ENCODE peak calls at places on chromosomes 3 and 15, in seven cellular contexts. One of them, this sample, is unnamed. For H3K27me3, the result is how much of the 10 kb centered on the place peaks cover.

GRCh38 chr3:16392733-16393132 is 120.8 kb downstream of the RFTN1 start:
- DNase-seq in stomach: no peak
- DNase-seq in GM23338: no peak
- DNase-seq in HL-60: no peak
- DNase-seq in sigmoid colon: no peak
- DNase-seq in endothelial cell of umbilical vein: no peak
- DNase-seq in HCT116: no peak
- DNase-seq in this sample: no peak

GRCh38 chr3:49529567-49529966 is 24.7 kb upstream of the BSN start:
- DNase-seq in stomach: no peak
- DNase-seq in GM23338: no peak
- DNase-seq in HL-60: no peak
- DNase-seq in sigmoid colon: no peak
- DNase-seq in endothelial cell of umbilical vein: no peak
- DNase-seq in HCT116: no peak
- DNase-seq in this sample: no peak

GRCh38 chr3:25155696-25156471 is 272.2 kb upstream of the RARB start:
- DNase-seq in stomach: no peak
- DNase-seq in GM23338: peak
- DNase-seq in HL-60: no peak
- DNase-seq in sigmoid colon: no peak
- DNase-seq in endothelial cell of umbilical vein: no peak
- DNase-seq in HCT116: no peak
- DNase-seq in this sample: no peak

GRCh38 chr3:108509873-108510272 is 523 bp downstream of the MYH15 start:
- DNase-seq in stomach: no peak
- DNase-seq in GM23338: no peak
- DNase-seq in HL-60: no peak
- DNase-seq in sigmoid colon: no peak
- DNase-seq in endothelial cell of umbilical vein: no peak
- DNase-seq in HCT116: no peak
- DNase-seq in this sample: no peak

GRCh38 chr3:85004147-85004546 is 45.4 kb downstream of the CADM2 start:
- DNase-seq in stomach: no peak
- DNase-seq in GM23338: no peak
- DNase-seq in HL-60: no peak
- DNase-seq in sigmoid colon: no peak
- DNase-seq in endothelial cell of umbilical vein: no peak
- DNase-seq in HCT116: no peak
- DNase-seq in this sample: no peak

GRCh38 chr3:73437828-73438227 is 186.9 kb downstream of the PDZRN3 start:
- DNase-seq in stomach: no peak
- DNase-seq in GM23338: no peak
- DNase-seq in HL-60: no peak
- DNase-seq in sigmoid colon: no peak
- DNase-seq in endothelial cell of umbilical vein: no peak
- DNase-seq in HCT116: no peak
- DNase-seq in this sample: no peak

GRCh38 chr15:75023194-75024101 is at the start of gene PPCDC:
- DNase-seq in stomach: peak
- DNase-seq in GM23338: peak
- DNase-seq in HL-60: peak
- DNase-seq in sigmoid colon: peak
- DNase-seq in endothelial cell of umbilical vein: peak
- DNase-seq in HCT116: peak
- DNase-seq in this sample: peak

GRCh38 chr3:52038227-52038626 is 18.1 kb downstream of the DUSP7 start:
- DNase-seq in stomach: no peak
- DNase-seq in GM23338: no peak
- DNase-seq in HL-60: no peak
- DNase-seq in sigmoid colon: no peak
- DNase-seq in endothelial cell of umbilical vein: no peak
- DNase-seq in HCT116: no peak
- DNase-seq in this sample: no peak

GRCh38 chr3:195032106-195032759 is 238.7 kb downstream of the XXYLT1 start:
- DNase-seq in stomach: no peak
- DNase-seq in GM23338: no peak
- DNase-seq in HL-60: no peak
- DNase-seq in sigmoid colon: no peak
- DNase-seq in endothelial cell of umbilical vein: no peak
- DNase-seq in HCT116: no peak
- DNase-seq in this sample: no peak

GRCh38 chr3:176399193-176399592 is 798.1 kb downstream of the TBL1XR1 start:
- DNase-seq in stomach: no peak
- DNase-seq in GM23338: no peak
- DNase-seq in HL-60: no peak
- DNase-seq in sigmoid colon: no peak
- DNase-seq in endothelial cell of umbilical vein: no peak
- DNase-seq in HCT116: no peak
- DNase-seq in this sample: no peak

GRCh38 chr15:67085237-67085817 is 19.9 kb downstream of the SMAD3 start:
- DNase-seq in stomach: no peak
- DNase-seq in GM23338: no peak
- DNase-seq in HL-60: peak
- DNase-seq in sigmoid colon: no peak
- DNase-seq in endothelial cell of umbilical vein: no peak
- DNase-seq in HCT116: no peak
- DNase-seq in this sample: no peak

GRCh38 chr15:77617507-77618285 is 15.0 kb downstream of the LINGO1 start:
- DNase-seq in stomach: no peak
- DNase-seq in GM23338: peak
- DNase-seq in HL-60: peak
- DNase-seq in sigmoid colon: no peak
- DNase-seq in endothelial cell of umbilical vein: no peak
- DNase-seq in HCT116: peak
- DNase-seq in this sample: no peak

GRCh38 chr15:31260646-31261265 is 65.9 kb upstream of the KLF13 start:
- DNase-seq in stomach: peak
- DNase-seq in GM23338: no peak
- DNase-seq in HL-60: no peak
- DNase-seq in sigmoid colon: peak
- DNase-seq in endothelial cell of umbilical vein: no peak
- DNase-seq in HCT116: no peak
- DNase-seq in this sample: no peak

GRCh38 chr3:24533557-24534193 is 39.0 kb upstream of the THRB start:
- DNase-seq in stomach: no peak
- DNase-seq in GM23338: no peak
- DNase-seq in HL-60: no peak
- DNase-seq in sigmoid colon: no peak
- DNase-seq in endothelial cell of umbilical vein: no peak
- DNase-seq in HCT116: no peak
- DNase-seq in this sample: no peak

GRCh38 chr15:90320062-90320884 is 31.8 kb upstream of the ZNF774 start:
- DNase-seq in stomach: peak
- DNase-seq in GM23338: peak
- DNase-seq in HL-60: peak
- DNase-seq in sigmoid colon: peak
- DNase-seq in endothelial cell of umbilical vein: peak
- DNase-seq in HCT116: peak
- DNase-seq in this sample: peak

GRCh38 chr3:142318331-142318730 is 92.9 kb upstream of the GK5 start:
- DNase-seq in stomach: no peak
- DNase-seq in GM23338: no peak
- DNase-seq in HL-60: no peak
- DNase-seq in sigmoid colon: no peak
- DNase-seq in endothelial cell of umbilical vein: no peak
- DNase-seq in HCT116: no peak
- DNase-seq in this sample: no peak

GRCh38 chr3:114756506-114757279 is 390.4 kb downstream of the ZBTB20 start:
- DNase-seq in stomach: no peak
- DNase-seq in GM23338: no peak
- DNase-seq in HL-60: no peak
- DNase-seq in sigmoid colon: peak
- DNase-seq in endothelial cell of umbilical vein: no peak
- DNase-seq in HCT116: peak
- DNase-seq in this sample: no peak

GRCh38 chr3:51392301-51393095 is 1.4 kb downstream of the RBM15B start:
- DNase-seq in stomach: no peak
- DNase-seq in GM23338: no peak
- DNase-seq in HL-60: no peak
- DNase-seq in sigmoid colon: no peak
- DNase-seq in endothelial cell of umbilical vein: no peak
- DNase-seq in HCT116: no peak
- DNase-seq in this sample: no peak

GRCh38 chr3:172251211-172251610 is 197.0 kb downstream of the GHSR start:
- DNase-seq in stomach: no peak
- DNase-seq in GM23338: no peak
- DNase-seq in HL-60: no peak
- DNase-seq in sigmoid colon: no peak
- DNase-seq in endothelial cell of umbilical vein: no peak
- DNase-seq in HCT116: no peak
- DNase-seq in this sample: no peak

GRCh38 chr3:168071535-168071934 is 24.2 kb downstream of the GOLIM4 start:
- DNase-seq in stomach: no peak
- DNase-seq in GM23338: no peak
- DNase-seq in HL-60: no peak
- DNase-seq in sigmoid colon: no peak
- DNase-seq in endothelial cell of umbilical vein: no peak
- DNase-seq in HCT116: peak
- DNase-seq in this sample: no peak

GRCh38 chr3:41045491-41045890 is 153.8 kb upstream of the CTNNB1 start:
- DNase-seq in stomach: no peak
- DNase-seq in GM23338: peak
- DNase-seq in HL-60: no peak
- DNase-seq in sigmoid colon: no peak
- DNase-seq in endothelial cell of umbilical vein: no peak
- DNase-seq in HCT116: no peak
- DNase-seq in this sample: no peak

GRCh38 chr3:53382106-53382505 is 34.8 kb upstream of the DCP1A start:
- DNase-seq in stomach: no peak
- DNase-seq in GM23338: no peak
- DNase-seq in HL-60: no peak
- DNase-seq in sigmoid colon: no peak
- DNase-seq in endothelial cell of umbilical vein: no peak
- DNase-seq in HCT116: no peak
- DNase-seq in this sample: no peak

GRCh38 chr3:56764184-56764583 is 37.6 kb downstream of the ARHGEF3 start:
- DNase-seq in stomach: no peak
- DNase-seq in GM23338: no peak
- DNase-seq in HL-60: no peak
- DNase-seq in sigmoid colon: no peak
- DNase-seq in endothelial cell of umbilical vein: no peak
- DNase-seq in HCT116: no peak
- DNase-seq in this sample: no peak

GRCh38 chr15:73753250-73754130 is at the start of gene INSYN1:
- DNase-seq in stomach: peak
- DNase-seq in GM23338: peak
- DNase-seq in HL-60: no peak
- DNase-seq in sigmoid colon: peak
- DNase-seq in endothelial cell of umbilical vein: no peak
- DNase-seq in HCT116: no peak
- DNase-seq in this sample: no peak
- H3K27me3 ChIP-seq in stomach: under half
- H3K27me3 ChIP-seq in GM23338: under half
- H3K27me3 ChIP-seq in HL-60: under half
- H3K27me3 ChIP-seq in sigmoid colon: under half
- H3K27me3 ChIP-seq in endothelial cell of umbilical vein: under half
- H3K27me3 ChIP-seq in HCT116: under half
- H3K27me3 ChIP-seq in this sample: under half

GRCh38 chr3:189967254-189967865 is 153.3 kb downstream of the P3H2 start:
- DNase-seq in stomach: no peak
- DNase-seq in GM23338: peak
- DNase-seq in HL-60: peak
- DNase-seq in sigmoid colon: no peak
- DNase-seq in endothelial cell of umbilical vein: peak
- DNase-seq in HCT116: peak
- DNase-seq in this sample: no peak

GRCh38 chr3:189964623-189965022 is 156.1 kb downstream of the P3H2 start:
- DNase-seq in stomach: no peak
- DNase-seq in GM23338: no peak
- DNase-seq in HL-60: no peak
- DNase-seq in sigmoid colon: no peak
- DNase-seq in endothelial cell of umbilical vein: no peak
- DNase-seq in HCT116: no peak
- DNase-seq in this sample: no peak

GRCh38 chr3:189962466-189962865 is 158.2 kb downstream of the P3H2 start:
- DNase-seq in stomach: no peak
- DNase-seq in GM23338: no peak
- DNase-seq in HL-60: no peak
- DNase-seq in sigmoid colon: no peak
- DNase-seq in endothelial cell of umbilical vein: no peak
- DNase-seq in HCT116: no peak
- DNase-seq in this sample: no peak

GRCh38 chr3:189966843-189967242 is 153.9 kb downstream of the P3H2 start:
- DNase-seq in stomach: no peak
- DNase-seq in GM23338: no peak
- DNase-seq in HL-60: no peak
- DNase-seq in sigmoid colon: no peak
- DNase-seq in endothelial cell of umbilical vein: no peak
- DNase-seq in HCT116: no peak
- DNase-seq in this sample: no peak

DNA sequence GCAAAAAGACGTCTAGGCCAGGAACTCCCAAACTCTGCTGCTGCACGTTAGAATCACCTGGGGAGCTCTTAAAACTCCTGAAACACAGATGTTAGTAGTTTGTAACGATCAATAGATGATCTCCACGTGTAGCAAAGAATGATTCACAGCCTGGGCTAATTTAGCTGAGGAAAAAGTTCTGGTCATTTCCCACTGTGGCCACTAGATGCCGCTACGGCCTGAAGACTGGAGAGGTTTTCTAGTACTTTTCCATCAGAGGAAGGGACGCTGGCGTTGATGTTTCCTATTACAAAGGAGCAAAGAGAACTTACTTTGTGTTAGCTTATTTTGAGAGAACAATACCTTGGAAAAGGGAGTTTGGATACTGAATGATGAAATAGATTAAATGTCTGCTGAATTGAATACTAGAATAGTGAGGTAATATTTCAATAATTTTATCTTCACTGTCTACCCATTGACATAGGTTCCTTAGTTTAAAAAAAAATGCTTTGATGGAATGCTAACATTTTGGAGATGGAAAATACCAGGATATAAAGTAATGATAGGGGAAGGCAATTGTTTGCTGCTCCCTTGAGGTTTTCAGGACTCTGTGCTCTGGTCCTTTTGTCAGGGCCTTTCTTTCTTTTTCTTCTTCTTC is 159.1 kb downstream of the P3H2 start:
- DNase-seq in stomach: peak
- DNase-seq in GM23338: peak
- DNase-seq in HL-60: peak
- DNase-seq in sigmoid colon: peak
- DNase-seq in endothelial cell of umbilical vein: peak
- DNase-seq in HCT116: peak
- DNase-seq in this sample: no peak
- TF ChIP-seq POLR2AphosphoS5 in stomach: peak
- TF ChIP-seq POLR2AphosphoS5 in GM23338: no peak
- TF ChIP-seq POLR2AphosphoS5 in HL-60: no peak
- TF ChIP-seq POLR2AphosphoS5 in sigmoid colon: no peak
- TF ChIP-seq POLR2AphosphoS5 in endothelial cell of umbilical vein: no peak
- TF ChIP-seq POLR2AphosphoS5 in HCT116: no peak
- TF ChIP-seq POLR2AphosphoS5 in this sample: peak

GRCh38 chr3:181717505-181717904 is 5.8 kb downstream of the SOX2 start:
- DNase-seq in stomach: no peak
- DNase-seq in GM23338: no peak
- DNase-seq in HL-60: no peak
- DNase-seq in sigmoid colon: no peak
- DNase-seq in endothelial cell of umbilical vein: no peak
- DNase-seq in HCT116: no peak
- DNase-seq in this sample: no peak
- H3K27me3 ChIP-seq in stomach: under half
- H3K27me3 ChIP-seq in GM23338: under half
- H3K27me3 ChIP-seq in HL-60: half or more
- H3K27me3 ChIP-seq in sigmoid colon: half or more
- H3K27me3 ChIP-seq in endothelial cell of umbilical vein: under half
- H3K27me3 ChIP-seq in HCT116: under half
- H3K27me3 ChIP-seq in this sample: half or more

GRCh38 chr3:169454823-169455222 is 208.7 kb downstream of the MECOM start:
- DNase-seq in stomach: no peak
- DNase-seq in GM23338: no peak
- DNase-seq in HL-60: no peak
- DNase-seq in sigmoid colon: no peak
- DNase-seq in endothelial cell of umbilical vein: peak
- DNase-seq in HCT116: no peak
- DNase-seq in this sample: no peak
- TF ChIP-seq POLR2AphosphoS5 in stomach: no peak
- TF ChIP-seq POLR2AphosphoS5 in GM23338: no peak
- TF ChIP-seq POLR2AphosphoS5 in HL-60: no peak
- TF ChIP-seq POLR2AphosphoS5 in sigmoid colon: no peak
- TF ChIP-seq POLR2AphosphoS5 in endothelial cell of umbilical vein: peak
- TF ChIP-seq POLR2AphosphoS5 in HCT116: no peak
- TF ChIP-seq POLR2AphosphoS5 in this sample: no peak

This sample was measured in esophagus muscularis mucosa.